ENCODE peak calls at places on chromosomes 16 and 17, in five cellular contexts. T is HepG2, L is A549, R is ovary, P is adrenal gland. O is an unnamed sample.

GRCh38 chr17:19288453-19288852 is 51.3 kb downstream of the EPN2 start:
- DNase-seq in T (peak; percentile 59), L (peak; percentile 19), R (no peak), P (no peak), O (no peak)

GRCh38 chr16:305916-306315 is 23.0 kb downstream of the PDIA2 start:
- DNase-seq in T (no peak), L (no peak), R (peak; percentile 68), P (no peak), O (no peak)

GRCh38 chr17:19378416-19379293 is at the start of gene MAPK7:
- DNase-seq in T (no peak), L (no peak), R (no peak), P (no peak), O (peak; percentile 87)

GRCh38 chr16:22070361-22071351 is 21.7 kb upstream of the VWA3A start:
- DNase-seq in T (no peak), L (no peak), R (peak; percentile 28), P (no peak), O (no peak)

GRCh38 chr16:14564323-14564722 is 65.7 kb downstream of the PARN start:
- DNase-seq in T (peak; percentile 45), L (peak; percentile 29), R (no peak), P (no peak), O (no peak)

GRCh38 chr16:50360033-50360778 is 8.6 kb downstream of the BRD7 start:
- DNase-seq in T (no peak), L (no peak), R (no peak), P (no peak), O (no peak)

GRCh38 chr17:59651346-59651745 is 31.7 kb downstream of the CLTC start:
- DNase-seq in T (no peak), L (no peak), R (no peak), P (no peak), O (no peak)

GRCh38 chr16:30977502-30977901 is 7.5 kb upstream of the HSD3B7 start:
- DNase-seq in T (no peak), L (peak; percentile 52), R (no peak), P (no peak), O (no peak)

GRCh38 chr16:81492307-81492706 is 47.7 kb downstream of the CMIP start:
- DNase-seq in T (no peak), L (no peak), R (no peak), P (no peak), O (no peak)

GRCh38 chr17:81927145-81927652 is 336 bp downstream of the MAFG start:
- DNase-seq in T (no peak), L (no peak), R (peak; percentile 59), P (no peak), O (no peak)

GRCh38 chr17:9456265-9456664 is 119.4 kb downstream of the STX8 start:
- DNase-seq in T (peak; percentile 25), L (no peak), R (no peak), P (no peak), O (no peak)

GRCh38 chr17:45170976-45171337 is 9.3 kb downstream of the HEXIM2 start:
- DNase-seq in T (no peak), L (peak; percentile 93), R (no peak), P (peak; percentile 70), O (peak; percentile 81)

GRCh38 chr16:82368041-82368440 is 198.0 kb upstream of the MPHOSPH6 start:
- DNase-seq in T (peak; percentile 40), L (peak; percentile 32), R (no peak), P (peak; percentile 16), O (no peak)

GRCh38 chr16:84218961-84219360 is 20.9 kb downstream of the KCNG4 start:
- DNase-seq in T (no peak), L (no peak), R (no peak), P (no peak), O (no peak)

GRCh38 chr16:9870962-9871361 is 311.3 kb downstream of the GRIN2A start:
- DNase-seq in T (no peak), L (no peak), R (no peak), P (no peak), O (no peak)

GRCh38 chr16:56763305-56763916 is 33.5 kb downstream of the NUP93 start:
- DNase-seq in T (no peak), L (no peak), R (no peak), P (no peak), O (no peak)

GRCh38 chr17:40596261-40596919 is 31.1 kb upstream of the CCR7 start:
- DNase-seq in T (peak; percentile 62), L (peak; percentile 98), R (no peak), P (no peak), O (no peak)

GRCh38 chr17:41556931-41557330 is 14.9 kb downstream of the KRT9 start:
- DNase-seq in T (no peak), L (no peak), R (no peak), P (no peak), O (no peak)

GRCh38 chr16:29881050-29881449 is 18.0 kb upstream of the CDIPT start:
- DNase-seq in T (peak; percentile 38), L (no peak), R (no peak), P (no peak), O (no peak)

GRCh38 chr17:927611-928461 is 51.7 kb downstream of the NXN start:
- DNase-seq in T (no peak), L (peak; percentile 72), R (no peak), P (no peak), O (no peak)

GRCh38 chr16:55115506-55115905 is 184.8 kb downstream of the IRX5 start:
- DNase-seq in T (no peak), L (no peak), R (no peak), P (no peak), O (no peak)

GRCh38 chr17:74271281-74271680 is 2.8 kb upstream of the DNAI2 start:
- DNase-seq in T (no peak), L (no peak), R (no peak), P (no peak), O (no peak)

GRCh38 chr16:2001456-2002355 is 7.9 kb downstream of the ZNF598 start:
- DNase-seq in T (no peak), L (no peak), R (no peak), P (no peak), O (no peak)
- H3K4me3 ChIP-seq in T (no peak overlapping the region), L (no peak overlapping the region), R (no peak overlapping the region), P (no peak overlapping the region), O (no peak overlapping the region)

DNA sequence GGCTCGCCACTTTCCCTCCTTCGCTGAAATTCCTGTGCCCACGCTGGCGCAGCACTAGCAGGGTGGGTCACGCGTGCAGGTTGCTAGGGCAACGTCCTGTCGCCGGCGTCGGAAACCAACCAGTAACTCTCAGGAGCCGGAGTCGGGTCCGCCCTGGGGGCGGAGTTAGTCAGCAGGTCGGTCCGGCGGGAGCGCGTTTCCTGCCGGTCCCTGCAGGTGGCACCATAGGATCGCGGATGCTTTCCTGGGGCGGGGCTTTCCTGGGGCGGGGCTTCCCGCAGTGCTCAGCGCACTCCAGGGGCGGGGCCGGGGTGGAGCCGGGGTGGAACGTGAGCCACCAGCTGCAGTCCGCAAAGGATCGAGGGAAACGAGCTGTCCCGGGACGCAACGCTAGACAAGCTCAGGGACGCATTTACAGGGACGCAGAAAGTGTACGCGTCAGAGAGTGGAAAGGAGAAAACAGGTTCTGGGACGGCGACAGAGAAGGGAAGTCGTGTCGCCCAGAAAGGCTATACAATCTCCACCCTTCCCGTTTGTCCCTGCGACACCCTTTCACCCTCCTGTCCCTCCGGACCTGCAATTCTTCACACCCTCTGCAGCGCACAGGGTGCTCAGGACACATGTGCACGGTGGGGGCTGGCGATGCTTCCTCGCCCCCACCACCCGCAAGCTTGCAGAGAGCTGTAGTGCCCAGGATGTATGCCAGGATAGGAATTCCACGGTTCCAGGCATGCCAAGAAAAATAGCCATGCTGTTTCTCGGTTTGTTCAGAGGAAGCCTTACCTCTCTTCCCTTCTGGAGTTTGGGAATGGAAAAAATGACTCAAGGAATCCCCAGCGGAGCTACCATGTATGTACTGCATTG is 12.3 kb downstream of the COPZ2 start:
- DNase-seq in T (peak; percentile 94), L (peak; percentile 98), R (peak; percentile 98), P (peak; percentile 99), O (peak; percentile 97)
- TF ChIP-seq POLR2A in T (no peak), L (peak; percentile 87), R (no peak), P (no peak), O (no peak)

DNA sequence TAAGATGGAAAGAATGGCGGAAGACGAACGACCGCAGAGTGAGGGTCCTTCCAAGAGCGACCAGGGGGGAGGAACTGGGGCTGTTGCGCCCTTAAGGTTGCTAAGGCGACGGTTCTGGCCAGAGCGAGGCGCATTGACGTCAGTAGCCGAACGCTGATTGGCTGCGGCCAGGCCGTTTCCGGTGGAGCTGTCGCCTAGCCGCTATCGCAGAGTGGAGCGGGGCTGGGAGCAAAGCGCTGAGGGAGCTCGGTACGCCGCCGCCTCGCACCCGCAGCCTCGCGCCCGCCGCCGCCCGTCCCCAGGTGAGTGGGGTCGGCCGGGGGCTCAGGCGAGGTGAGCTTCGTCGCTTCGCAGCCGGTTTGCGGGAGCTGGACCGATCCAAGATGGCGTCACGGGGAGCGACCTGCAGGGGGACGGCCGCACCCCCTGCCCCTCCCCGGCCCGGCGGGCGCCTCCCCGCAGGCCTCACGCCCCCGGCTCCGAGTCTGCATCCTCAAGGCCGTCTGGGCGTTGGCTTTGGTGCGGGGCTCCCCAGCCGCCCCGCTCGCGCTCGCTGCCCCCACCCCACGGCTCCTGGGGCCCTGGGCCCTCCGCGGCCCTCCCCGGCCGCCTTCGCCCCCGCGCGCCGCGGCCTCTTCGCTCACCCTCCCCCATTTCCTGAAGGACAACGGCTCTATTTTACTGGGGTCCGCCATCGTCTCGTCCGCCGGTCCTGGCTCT is at the start of gene PRKAR1A:
- DNase-seq in T (peak; percentile 92), L (peak; percentile 96), R (peak; percentile 97), P (peak; percentile 95), O (peak; percentile 99)
- TF ChIP-seq CTCF in T (peak; percentile 4), L (no peak), R (peak; percentile 34), P (no peak), O (no peak)

DNA sequence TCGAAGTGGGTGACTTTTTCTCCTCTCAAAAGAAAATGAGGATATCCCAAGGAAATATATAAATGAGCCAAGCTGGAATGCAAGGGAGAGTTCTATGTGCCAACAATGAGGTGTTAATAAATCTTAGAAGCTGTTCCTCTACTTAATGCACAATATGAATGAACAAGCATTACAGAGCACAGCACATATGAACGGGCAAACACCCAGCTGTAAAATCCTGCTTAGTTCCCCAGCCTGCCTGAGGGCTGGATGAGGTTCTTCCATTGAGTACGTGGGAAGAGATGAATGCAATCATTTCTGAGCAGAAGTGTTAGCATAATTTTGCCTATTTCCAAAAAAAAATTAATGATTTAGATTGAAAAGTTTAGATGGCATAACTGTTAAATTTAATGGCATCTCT is 58.1 kb downstream of the WDR59 start:
- DNase-seq in T (no peak), L (no peak), R (no peak), P (no peak), O (peak; percentile 8)
- H3K4me3 ChIP-seq in T (no peak overlapping the region), L (no peak overlapping the region), R (no peak overlapping the region), P (no peak overlapping the region), O (no peak overlapping the region)